ENCODE peak calls at places on chromosomes 7 and 10, in four cellular contexts. One of them, this sample, is unnamed.

GRCh38 chr7:81487512-81487911 is 282.3 kb downstream of the HGF start:
- DNase-seq in stimulated activated CD4-positive, alpha-beta T cell treated with anti-CD3 and anti-CD28 coated beads, Interleukin-15, amount 100 ng/mL, for 1 hour: no peak
- DNase-seq in ACHN: no peak
- DNase-seq in effector memory CD8-positive, alpha-beta T cell: no peak
- DNase-seq in this sample: no peak

GRCh38 chr10:96337106-96337505 is 21.7 kb downstream of the OPALIN start:
- DNase-seq in stimulated activated CD4-positive, alpha-beta T cell treated with anti-CD3 and anti-CD28 coated beads, Interleukin-15, amount 100 ng/mL, for 1 hour: no peak
- DNase-seq in ACHN: no peak
- DNase-seq in effector memory CD8-positive, alpha-beta T cell: no peak
- DNase-seq in this sample: no peak

GRCh38 chr10:77493851-77494788 is 143.5 kb downstream of the KCNMA1 start:
- DNase-seq in stimulated activated CD4-positive, alpha-beta T cell treated with anti-CD3 and anti-CD28 coated beads, Interleukin-15, amount 100 ng/mL, for 1 hour: no peak
- DNase-seq in ACHN: peak
- DNase-seq in effector memory CD8-positive, alpha-beta T cell: no peak
- DNase-seq in this sample: no peak

GRCh38 chr7:93226310-93226709 is at the start of gene HEPACAM2:
- DNase-seq in stimulated activated CD4-positive, alpha-beta T cell treated with anti-CD3 and anti-CD28 coated beads, Interleukin-15, amount 100 ng/mL, for 1 hour: no peak
- DNase-seq in ACHN: no peak
- DNase-seq in effector memory CD8-positive, alpha-beta T cell: no peak
- DNase-seq in this sample: no peak

GRCh38 chr10:30863516-30864210 is 168.0 kb downstream of the ZNF438 start:
- DNase-seq in stimulated activated CD4-positive, alpha-beta T cell treated with anti-CD3 and anti-CD28 coated beads, Interleukin-15, amount 100 ng/mL, for 1 hour: no peak
- DNase-seq in ACHN: no peak
- DNase-seq in effector memory CD8-positive, alpha-beta T cell: no peak
- DNase-seq in this sample: no peak

GRCh38 chr10:72690071-72690755 is 1.7 kb upstream of the MCU start:
- DNase-seq in stimulated activated CD4-positive, alpha-beta T cell treated with anti-CD3 and anti-CD28 coated beads, Interleukin-15, amount 100 ng/mL, for 1 hour: no peak
- DNase-seq in ACHN: peak
- DNase-seq in effector memory CD8-positive, alpha-beta T cell: no peak
- DNase-seq in this sample: no peak

GRCh38 chr10:124259139-124259825 is 159.4 kb downstream of the OAT start:
- DNase-seq in stimulated activated CD4-positive, alpha-beta T cell treated with anti-CD3 and anti-CD28 coated beads, Interleukin-15, amount 100 ng/mL, for 1 hour: no peak
- DNase-seq in ACHN: peak
- DNase-seq in effector memory CD8-positive, alpha-beta T cell: no peak
- DNase-seq in this sample: no peak

GRCh38 chr7:1569016-1569415 is 816 bp downstream of the PSMG3 start:
- DNase-seq in stimulated activated CD4-positive, alpha-beta T cell treated with anti-CD3 and anti-CD28 coated beads, Interleukin-15, amount 100 ng/mL, for 1 hour: no peak
- DNase-seq in ACHN: peak
- DNase-seq in effector memory CD8-positive, alpha-beta T cell: peak
- DNase-seq in this sample: no peak

GRCh38 chr10:123135415-123136141 is at the start of gene HMX3:
- DNase-seq in stimulated activated CD4-positive, alpha-beta T cell treated with anti-CD3 and anti-CD28 coated beads, Interleukin-15, amount 100 ng/mL, for 1 hour: no peak
- DNase-seq in ACHN: no peak
- DNase-seq in effector memory CD8-positive, alpha-beta T cell: no peak
- DNase-seq in this sample: no peak

GRCh38 chr7:28408105-28408973 is 4.0 kb upstream of the CREB5 start:
- DNase-seq in stimulated activated CD4-positive, alpha-beta T cell treated with anti-CD3 and anti-CD28 coated beads, Interleukin-15, amount 100 ng/mL, for 1 hour: no peak
- DNase-seq in ACHN: no peak
- DNase-seq in effector memory CD8-positive, alpha-beta T cell: no peak
- DNase-seq in this sample: no peak